ENCODE peak calls at places on chromosomes 4 and X, in ten cellular contexts. N is activated B cell treated with CpG ODN at 0.5 μM for 24 hours; P is fibroblast of lung; C is HFFc6; U is left lung; H is heart left ventricle; W is kidney; L is progenitor cell of endocrine pancreas; M is CD4-positive, alpha-beta T cell; V is lower leg skin. O is an unnamed sample.

GRCh38 chr4:88244821-88245579 is 39.4 kb downstream of the PPM1K start:
- DNase-seq in W (no peak), U (no peak), L (no peak), M (no peak), P (no peak), C (no peak), V (no peak), H (no peak), N (no peak), O (no peak)

GRCh38 chr4:15729910-15730533 is 27.2 kb downstream of the BST1 start:
- DNase-seq in V (no peak), W (no peak), H (no peak), P (peak), U (no peak), N (no peak), L (no peak), C (peak), M (no peak), O (no peak)

GRCh38 chr4:132646186-132646585 is 502.9 kb upstream of the PCDH10 start:
- DNase-seq in M (no peak), V (no peak), L (no peak), P (no peak), C (peak), U (no peak), W (no peak), N (no peak), H (no peak), O (no peak)

GRCh38 chr4:89162486-89162885 is 51.2 kb downstream of the TIGD2 start:
- DNase-seq in N (no peak), P (no peak), L (no peak), H (no peak), U (no peak), V (no peak), W (no peak), C (no peak), M (no peak), O (no peak)

GRCh38 chrX:131778269-131779218 is 234.7 kb downstream of the OR13H1 start:
- DNase-seq in M (no peak), N (no peak), U (peak), P (no peak), C (no peak), W (no peak), L (no peak), V (peak), H (no peak), O (no peak)

GRCh38 chrX:155662297-155662696 is 49.5 kb upstream of the TMLHE start:
- DNase-seq in W (no peak), V (no peak), N (no peak), P (no peak), M (no peak), L (no peak), C (no peak), H (no peak), U (no peak), O (no peak)

GRCh38 chrX:24260827-24261550 is 52.9 kb downstream of the SUPT20HL2 start:
- DNase-seq in V (peak), M (no peak), C (no peak), P (peak), L (no peak), N (no peak), U (peak), H (peak), W (peak), O (no peak)

GRCh38 chr4:5144384-5144783 is 93.1 kb downstream of the STK32B start:
- DNase-seq in L (no peak), M (no peak), N (no peak), H (no peak), V (no peak), P (no peak), C (no peak), W (no peak), U (no peak), O (no peak)

GRCh38 chr4:55635760-55636621 is at the start of gene NMU:
- DNase-seq in P (no peak), W (peak), M (no peak), L (peak), V (peak), U (peak), N (peak), H (peak), C (no peak), O (peak)

GRCh38 chr4:2948895-2949781 is 14.1 kb downstream of the NOP14 start:
- DNase-seq in P (no peak), V (no peak), C (peak), W (no peak), H (no peak), M (no peak), U (no peak), N (no peak), L (no peak), O (peak)
- TF ChIP-seq CTCF in P (peak), V (no peak), C (peak), W (peak), H (peak), M (peak), U (no peak), N (no peak), L (peak), O (peak)

DNA sequence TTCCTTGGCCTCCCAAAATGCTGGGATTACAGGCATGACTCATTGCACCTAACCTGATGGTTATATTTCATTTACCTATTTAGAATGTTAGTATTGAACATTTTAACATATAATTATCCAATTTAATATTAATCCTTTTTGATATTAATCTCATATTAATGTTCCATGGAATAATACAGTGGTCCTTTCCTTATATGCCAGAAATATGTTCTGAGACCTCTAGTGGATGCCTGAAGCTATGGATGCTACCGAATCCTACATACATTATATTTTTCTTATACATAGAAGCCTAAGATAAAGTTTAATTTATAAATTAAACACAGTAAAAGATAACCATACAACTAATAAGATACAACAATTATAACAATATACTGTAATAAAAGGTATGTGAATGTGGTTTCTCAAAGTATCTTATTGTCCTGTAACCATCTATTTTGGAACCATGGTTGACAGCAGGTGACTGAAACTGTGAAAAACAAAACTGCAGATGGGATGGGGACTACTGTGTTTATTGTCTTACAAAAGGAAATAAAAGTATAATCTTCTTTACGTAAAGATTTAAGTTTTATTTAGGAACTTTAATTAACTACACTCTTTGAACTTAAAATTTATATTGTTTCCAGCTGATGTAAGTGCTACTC is 431.4 kb downstream of the GRID2 start:
- DNase-seq in C (no peak), P (no peak), L (no peak), U (no peak), H (no peak), M (no peak), N (no peak), V (no peak), W (no peak), O (no peak)
- TF ChIP-seq CTCF in C (no peak), P (no peak), L (peak), U (no peak), H (no peak), M (no peak), N (no peak), V (no peak), W (no peak), O (peak)

GRCh38 chr4:130356873-130357272 is 1260.9 kb downstream of the C4orf33 start:
- DNase-seq in M (no peak), V (no peak), H (no peak), P (no peak), U (no peak), N (no peak), C (no peak), W (no peak), L (no peak), O (no peak)

GRCh38 chr4:130361616-130362015 is 1265.7 kb downstream of the C4orf33 start:
- DNase-seq in V (no peak), W (no peak), P (no peak), H (no peak), C (no peak), U (no peak), L (no peak), N (no peak), M (no peak), O (no peak)

DNA sequence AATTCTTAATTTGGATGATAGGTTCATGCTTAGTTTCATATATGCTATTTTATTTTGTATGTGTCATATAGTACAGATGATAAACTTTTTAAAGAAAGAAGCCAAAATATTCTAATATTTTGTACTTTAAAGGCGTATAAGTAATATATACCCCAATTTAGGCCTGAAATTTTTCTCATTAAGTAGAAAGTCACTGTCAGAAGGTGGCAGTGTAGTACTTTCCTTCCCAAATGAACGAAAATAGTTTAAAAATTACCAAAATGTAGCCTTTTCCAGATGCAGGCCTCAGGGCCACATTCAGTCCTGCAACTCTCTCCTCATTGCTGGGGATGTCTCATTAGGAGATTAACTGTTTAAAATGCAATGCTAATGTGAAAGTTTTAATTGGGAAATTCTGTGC is 1263.6 kb downstream of the C4orf33 start:
- DNase-seq in U (no peak), H (no peak), W (no peak), C (peak), L (no peak), M (no peak), P (peak), V (no peak), N (no peak), O (no peak)
- TF ChIP-seq CTCF in U (no peak), H (no peak), W (no peak), C (peak), L (peak), M (no peak), P (peak), V (no peak), N (no peak), O (peak)

GRCh38 chr4:119087121-119087520 is 48.5 kb upstream of the MYOZ2 start:
- DNase-seq in L (no peak), P (peak), U (no peak), H (no peak), C (no peak), W (no peak), N (no peak), V (no peak), M (no peak), O (no peak)
- TF ChIP-seq CTCF in L (no peak), P (peak), U (no peak), H (peak), C (peak), W (peak), N (no peak), V (no peak), M (peak), O (peak)

DNA sequence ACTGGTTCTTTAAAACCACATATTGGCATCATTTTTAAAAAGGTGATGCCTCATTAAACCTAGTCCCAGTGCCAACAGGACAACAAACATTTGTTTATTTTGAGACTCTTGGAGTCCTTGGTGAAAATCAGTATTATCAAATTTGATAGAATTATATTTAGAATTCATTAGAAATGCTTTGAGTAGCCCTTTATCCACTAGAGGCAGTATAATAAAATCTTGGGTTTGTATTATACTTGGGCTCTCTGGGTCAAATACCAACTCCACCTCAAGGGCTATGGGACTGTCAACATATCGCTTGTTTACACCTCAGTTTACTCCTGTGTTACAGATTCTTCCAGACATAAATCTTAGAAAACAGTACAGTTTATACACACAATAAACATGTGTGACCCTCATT is 335.7 kb upstream of the FSTL5 start:
- DNase-seq in N (no peak), W (no peak), H (no peak), P (no peak), C (no peak), V (no peak), U (no peak), M (no peak), L (no peak), O (no peak)
- TF ChIP-seq CTCF in N (no peak), W (no peak), H (peak), P (no peak), C (peak), V (no peak), U (no peak), M (no peak), L (peak), O (peak)

GRCh38 chr4:3422808-3423297 is 18.9 kb upstream of the HGFAC start:
- DNase-seq in L (no peak), H (no peak), C (no peak), V (no peak), M (no peak), P (no peak), N (no peak), U (no peak), W (peak), O (no peak)
- TF ChIP-seq CTCF in L (no peak), H (no peak), C (no peak), V (no peak), M (no peak), P (no peak), N (no peak), U (no peak), W (no peak), O (no peak)

DNA sequence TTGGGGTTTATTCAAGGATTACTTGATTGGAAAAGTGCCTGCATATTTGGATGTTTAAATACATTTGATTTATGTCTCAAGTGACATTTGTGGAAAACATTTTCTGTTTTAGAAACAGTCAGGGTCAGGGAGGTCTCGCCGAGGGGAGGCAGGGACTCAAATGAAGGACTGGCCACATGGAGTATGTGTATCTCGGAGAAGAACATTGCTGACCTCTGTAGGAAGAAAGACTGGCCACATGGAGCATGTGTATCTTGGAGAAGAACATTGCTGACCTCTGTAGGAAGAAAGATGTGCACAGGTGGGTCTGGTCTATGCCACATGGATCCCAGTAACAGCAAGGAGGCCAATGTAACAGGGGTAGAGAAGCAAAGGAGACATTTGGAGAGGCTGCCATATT is 233.6 kb downstream of the TRIML1 start:
- DNase-seq in L (no peak), P (peak), U (no peak), H (no peak), W (no peak), C (no peak), V (no peak), N (no peak), M (no peak), O (no peak)
- TF ChIP-seq CTCF in L (peak), P (no peak), U (no peak), H (peak), W (peak), C (no peak), V (no peak), N (no peak), M (no peak), O (peak)

GRCh38 chr4:45442466-45442865 is 681.4 kb downstream of the GABRG1 start:
- DNase-seq in H (no peak), W (no peak), M (no peak), N (no peak), U (no peak), C (no peak), V (no peak), L (no peak), P (peak), O (no peak)
- TF ChIP-seq CTCF in H (peak), W (peak), M (no peak), N (no peak), U (no peak), C (peak), V (no peak), L (peak), P (peak), O (peak)

GRCh38 chr4:17595471-17596005 is 18.5 kb downstream of the LAP3 start:
- DNase-seq in H (no peak), C (no peak), V (no peak), M (no peak), P (no peak), L (no peak), N (no peak), U (no peak), W (no peak), O (no peak)

GRCh38 chr4:17599826-17600225 is 14.6 kb upstream of the MED28 start:
- DNase-seq in N (no peak), W (no peak), C (no peak), V (no peak), P (no peak), U (no peak), L (no peak), H (no peak), M (no peak), O (no peak)

DNA sequence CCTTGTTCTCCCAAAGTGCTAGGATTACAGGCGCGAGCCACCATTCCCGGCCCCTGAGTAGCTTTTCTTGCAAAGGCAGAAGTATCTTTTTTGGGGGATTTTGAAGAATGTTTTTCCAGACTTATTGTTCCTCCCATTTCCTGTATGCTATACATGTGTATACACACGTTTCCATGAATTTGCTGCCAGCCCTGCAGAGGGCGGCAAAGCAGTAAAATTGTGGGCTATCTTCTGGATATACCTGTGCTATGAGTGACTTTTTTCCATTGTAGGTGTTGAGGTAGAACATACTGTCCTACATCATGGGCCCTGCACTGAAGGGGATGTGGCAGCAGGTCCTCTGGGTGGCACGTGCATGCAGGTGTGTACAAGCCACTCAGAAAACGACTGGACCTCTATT is 16.9 kb upstream of the MED28 start:
- DNase-seq in W (no peak), N (no peak), C (no peak), P (peak), U (no peak), H (no peak), M (no peak), L (no peak), V (no peak), O (no peak)
- TF ChIP-seq CTCF in W (no peak), N (no peak), C (peak), P (peak), U (no peak), H (no peak), M (no peak), L (peak), V (no peak), O (peak)

DNA sequence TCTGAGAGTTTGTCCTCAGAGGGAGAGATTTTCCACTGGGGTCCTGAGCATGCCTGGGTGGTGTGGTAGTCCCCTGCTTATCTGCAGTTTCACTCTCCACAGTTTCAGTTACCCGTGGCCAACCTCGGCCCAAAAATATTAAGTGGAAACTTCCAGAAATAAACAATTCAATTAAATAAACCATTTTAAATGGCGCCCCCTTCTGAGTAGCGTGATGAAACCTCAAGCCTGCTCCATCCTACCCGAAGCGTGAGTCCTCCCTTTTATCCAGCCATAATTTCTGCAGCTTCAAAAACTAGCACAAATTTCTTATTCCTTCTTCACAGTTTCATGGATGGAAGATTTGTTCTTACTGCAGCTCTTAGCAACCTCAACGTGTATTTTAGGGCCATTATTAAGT is 26.7 kb downstream of the PNMA6E start:
- DNase-seq in U (no peak), H (no peak), W (no peak), M (no peak), L (no peak), P (peak), C (no peak), V (no peak), N (no peak), O (no peak)
- TF ChIP-seq CTCF in U (no peak), H (no peak), W (no peak), M (no peak), L (no peak), P (peak), C (peak), V (no peak), N (no peak), O (peak)

O was measured in chondrocyte.